ENCODE peak calls at places on chromosomes 3 and 15, in eight cellular contexts. O, U, H, X, M, T, L and P are unnamed samples.

GRCh38 chr3:104458657-104459056 is 908.1 kb upstream of the ALCAM start:
- DNase-seq in T (no peak), L (no peak), U (no peak), X (no peak), M (no peak), O (no peak), H (no peak), P (no peak)

GRCh38 chr3:136023264-136023978 is 57.9 kb downstream of the PPP2R3A start:
- DNase-seq in U (no peak), T (no peak), H (no peak), O (no peak), M (no peak), X (no peak), L (no peak), P (no peak)

GRCh38 chr3:187673012-187673411 is 2.8 kb upstream of the SST start:
- DNase-seq in O (no peak), M (no peak), X (no peak), L (no peak), U (no peak), T (no peak), H (no peak), P (no peak)

GRCh38 chr15:80770356-80770705 is 8.8 kb upstream of the CEMIP start:
- DNase-seq in H (no peak), X (no peak), T (no peak), O (no peak), M (no peak), L (no peak), U (no peak), P (no peak)

GRCh38 chr3:126373682-126374601 is 16.7 kb upstream of the KLF15 start:
- DNase-seq in T (no peak), X (no peak), U (peak), H (no peak), O (no peak), L (peak), M (no peak), P (no peak)

GRCh38 chr3:176172430-176172954 is 1024.8 kb downstream of the TBL1XR1 start:
- DNase-seq in M (no peak), H (no peak), T (no peak), O (no peak), X (no peak), U (no peak), L (no peak), P (no peak)

GRCh38 chr3:124676236-124676635 is 54.0 kb upstream of the UMPS start:
- DNase-seq in M (no peak), X (no peak), L (no peak), H (no peak), U (no peak), O (no peak), T (no peak), P (no peak)

GRCh38 chr15:29433507-29433906 is 163.9 kb upstream of the NSMCE3 start:
- DNase-seq in U (no peak), T (no peak), H (no peak), L (no peak), M (no peak), O (no peak), X (no peak), P (no peak)

GRCh38 chr3:8752832-8753231 is 16.6 kb downstream of the OXTR start:
- DNase-seq in L (no peak), M (no peak), T (no peak), H (no peak), U (no peak), X (no peak), O (no peak), P (no peak)

GRCh38 chr3:25033407-25034029 is 394.5 kb upstream of the RARB start:
- DNase-seq in M (no peak), T (no peak), H (peak), X (peak), L (peak), O (peak), U (no peak), P (peak)

GRCh38 chr15:57762302-57762701 is 55.8 kb downstream of the POLR2M start:
- DNase-seq in L (no peak), U (no peak), M (no peak), T (no peak), X (no peak), H (no peak), O (no peak), P (no peak)

GRCh38 chr3:133488785-133489367 is 84.6 kb upstream of the CDV3 start:
- DNase-seq in O (no peak), L (peak), T (no peak), X (no peak), M (no peak), U (no peak), H (peak), P (no peak)

GRCh38 chr3:97278506-97278905 is 464.1 kb downstream of the EPHA6 start:
- DNase-seq in H (no peak), X (no peak), T (no peak), L (no peak), U (no peak), M (no peak), O (no peak), P (no peak)

GRCh38 chr3:8625991-8626390 is 18.6 kb downstream of the SSUH2 start:
- DNase-seq in X (no peak), T (no peak), L (no peak), H (no peak), O (no peak), U (no peak), M (no peak), P (no peak)

GRCh38 chr3:84772841-84773240 is 185.9 kb upstream of the CADM2 start:
- DNase-seq in T (no peak), O (no peak), M (no peak), X (no peak), L (no peak), H (peak), U (no peak), P (no peak)

GRCh38 chr3:8768364-8769087 is 887 bp downstream of the OXTR start:
- DNase-seq in M (no peak), H (no peak), O (peak), L (no peak), T (no peak), X (no peak), U (no peak), P (peak)

GRCh38 chr3:2838533-2839157 is 271.5 kb downstream of the IL5RA start:
- DNase-seq in H (no peak), T (no peak), X (no peak), U (no peak), O (no peak), L (no peak), M (no peak), P (no peak)

GRCh38 chr15:64703632-64703959 is 71.8 kb downstream of the RBPMS2 start:
- DNase-seq in X (no peak), H (no peak), L (no peak), O (no peak), T (no peak), M (no peak), U (peak), P (no peak)

GRCh38 chr3:166265153-166265552 is 427.9 kb upstream of the BCHE start:
- DNase-seq in X (no peak), L (no peak), T (no peak), O (no peak), U (no peak), H (no peak), M (no peak), P (no peak)

GRCh38 chr15:31274496-31275330 is 51.9 kb upstream of the KLF13 start:
- DNase-seq in M (peak), T (no peak), X (peak), H (no peak), U (peak), O (no peak), L (peak), P (no peak)

GRCh38 chr3:104514776-104515175 is 851.9 kb upstream of the ALCAM start:
- DNase-seq in T (no peak), O (no peak), L (no peak), M (no peak), H (no peak), X (no peak), U (no peak), P (no peak)

GRCh38 chr3:42729404-42730145 is 27.0 kb upstream of the HHATL start:
- DNase-seq in X (no peak), O (no peak), U (no peak), H (no peak), T (no peak), L (no peak), M (no peak), P (no peak)

GRCh38 chr3:57889807-57890206 is 118.4 kb upstream of the FLNB start:
- DNase-seq in X (no peak), O (no peak), H (no peak), T (no peak), M (no peak), L (no peak), U (no peak), P (no peak)

GRCh38 chr3:22779737-22780136 is 423.4 kb upstream of the UBE2E2 start:
- DNase-seq in O (no peak), U (no peak), H (no peak), M (no peak), L (no peak), T (no peak), X (no peak), P (no peak)

GRCh38 chr3:45995370-45996192 is at the start of gene FYCO1:
- DNase-seq in M (peak), H (peak), X (peak), O (peak), U (peak), L (peak), T (peak), P (peak)

DNA sequence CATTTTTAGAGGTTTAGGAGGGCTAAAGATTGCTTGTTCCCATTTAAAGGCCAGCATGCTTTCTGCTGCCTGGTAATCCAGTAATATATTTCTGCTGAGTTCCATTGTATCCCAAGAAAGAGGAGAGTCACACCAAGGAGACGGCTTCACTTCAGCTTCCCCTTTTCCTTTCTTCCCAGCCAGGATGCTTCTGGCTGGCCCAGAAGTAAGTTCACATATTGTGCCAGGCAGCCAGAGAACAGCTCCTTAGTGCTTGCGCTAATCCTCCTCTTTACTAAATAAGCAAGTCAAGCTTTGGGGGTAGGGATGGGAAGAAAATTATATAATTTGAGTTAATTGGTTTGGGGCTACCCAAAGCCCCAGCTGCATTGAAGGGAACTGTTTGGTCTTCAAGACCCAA is 218.9 kb upstream of the HES1 start:
- DNase-seq in T (no peak), O (no peak), U (no peak), H (no peak), X (no peak), M (no peak), L (no peak), P (no peak)
- TF ChIP-seq POLR2A in T (no peak), O (no peak), U (no peak), H (no peak), X (no peak), M (no peak), L (no peak), P (no peak)

DNA sequence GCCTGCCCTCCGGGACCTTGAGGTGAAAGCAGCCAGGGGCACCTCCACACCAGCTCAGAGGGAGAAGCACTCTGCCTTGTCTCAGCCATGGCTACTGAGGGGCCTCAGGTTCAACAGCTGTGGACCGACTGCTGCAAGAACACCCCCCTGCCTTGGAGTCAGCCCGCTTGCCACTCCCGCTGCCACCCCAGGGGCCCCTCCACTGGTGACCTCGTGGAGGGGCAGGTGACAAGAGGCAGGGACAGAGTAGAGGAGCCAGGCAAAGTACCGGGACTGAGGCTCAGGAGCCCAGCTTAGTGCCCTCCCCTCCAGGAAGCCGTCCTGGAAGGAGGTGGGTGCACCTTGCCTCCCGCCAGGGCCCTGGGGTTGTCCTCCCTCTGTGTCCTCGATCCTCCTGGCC is 79.6 kb upstream of the RPL32 start:
- DNase-seq in M (no peak), X (no peak), H (no peak), T (no peak), L (no peak), U (no peak), O (no peak), P (no peak)
- TF ChIP-seq POLR2A in M (no peak), X (no peak), H (no peak), T (no peak), L (no peak), U (no peak), O (no peak), P (no peak)

DNA sequence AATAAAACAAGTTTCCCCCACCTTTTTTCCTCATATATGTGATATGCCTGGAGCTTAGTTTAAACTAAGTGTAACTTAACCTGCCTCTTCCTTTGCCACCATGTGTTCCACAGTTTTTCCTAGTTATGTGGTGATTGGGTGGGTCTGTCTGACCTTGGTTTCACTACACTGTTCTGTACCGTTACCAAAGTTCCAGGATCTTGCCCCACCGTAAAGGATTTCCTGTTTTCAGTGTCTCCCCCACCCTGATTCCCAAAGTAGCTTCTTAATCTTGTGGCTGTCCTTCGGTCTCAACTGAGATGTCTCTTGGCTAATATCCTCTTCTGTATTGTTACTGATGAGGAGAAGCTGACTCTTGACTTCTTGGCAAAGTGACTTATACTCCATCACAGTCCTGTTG is 6.4 kb upstream of the MGA start:
- DNase-seq in M (no peak), X (no peak), U (no peak), L (no peak), O (no peak), H (no peak), T (no peak), P (no peak)
- TF ChIP-seq POLR2A in M (no peak), X (no peak), U (no peak), L (no peak), O (no peak), H (no peak), T (no peak), P (no peak)

GRCh38 chr15:93027413-93027812 is 61.6 kb downstream of the RGMA start:
- DNase-seq in H (no peak), M (no peak), O (no peak), T (no peak), X (no peak), L (peak), U (peak), P (no peak)

GRCh38 chr15:93028632-93029612 is 60.1 kb downstream of the RGMA start:
- DNase-seq in X (peak), O (no peak), U (peak), M (peak), H (peak), T (no peak), L (peak), P (no peak)

GRCh38 chr15:93029613-93030429 is 59.2 kb downstream of the RGMA start:
- DNase-seq in U (peak), H (no peak), L (peak), M (no peak), O (no peak), X (no peak), T (no peak), P (no peak)

GRCh38 chr15:93026359-93026758 is 62.7 kb downstream of the RGMA start:
- DNase-seq in L (peak), U (peak), O (no peak), H (no peak), X (no peak), T (no peak), M (no peak), P (no peak)

GRCh38 chr15:93028111-93028631 is 60.8 kb downstream of the RGMA start:
- DNase-seq in X (no peak), M (no peak), U (no peak), H (no peak), L (peak), O (no peak), T (no peak), P (no peak)
- TF ChIP-seq POLR2A in X (no peak), M (no peak), U (no peak), H (no peak), L (no peak), O (no peak), T (no peak), P (peak)